ENCODE peak calls at places on chromosomes 1 and 21, in eight cellular contexts. D, J, B, Y, T, P, I and G are unnamed samples.

GRCh38 chr1:154182342-154183044 is 9.4 kb downstream of the TPM3 start:
- DNase-seq in T (peak), Y (peak), J (peak), D (peak), I (peak), P (peak), B (peak), G (peak)

GRCh38 chr1:179493323-179493722 is 82.4 kb downstream of the NPHS2 start:
- DNase-seq in D (no peak), J (no peak), Y (no peak), I (no peak), B (peak), P (no peak), T (no peak), G (no peak)

GRCh38 chr1:226889616-226890330 is 19.4 kb downstream of the PSEN2 start:
- DNase-seq in I (no peak), B (no peak), Y (no peak), P (no peak), T (no peak), D (no peak), J (no peak), G (peak)

GRCh38 chr1:93723101-93723500 is 41.5 kb upstream of the BCAR3 start:
- DNase-seq in Y (no peak), B (peak), P (no peak), I (peak), J (peak), T (no peak), D (peak), G (no peak)

GRCh38 chr1:160018900-160019299 is 12.9 kb downstream of the PIGM start:
- DNase-seq in Y (no peak), J (peak), D (peak), I (peak), B (peak), P (peak), T (no peak), G (no peak)

GRCh38 chr21:46000731-46001641 is 19.4 kb downstream of the COL6A1 start:
- DNase-seq in I (peak), D (no peak), Y (peak), P (no peak), B (no peak), J (no peak), T (no peak), G (peak)

GRCh38 chr1:178220094-178220493 is 126.2 kb downstream of the RASAL2 start:
- DNase-seq in D (peak), T (no peak), I (peak), B (peak), P (peak), J (peak), Y (no peak), G (no peak)

GRCh38 chr1:21685944-21686678 is 17.0 kb upstream of the RAP1GAP start:
- DNase-seq in B (no peak), I (no peak), D (no peak), P (peak), T (no peak), Y (no peak), J (no peak), G (no peak)

GRCh38 chr21:31414601-31415000 is 70.5 kb upstream of the TIAM1 start:
- DNase-seq in B (no peak), I (no peak), T (no peak), D (no peak), J (no peak), P (no peak), Y (no peak), G (no peak)

GRCh38 chr1:5565281-5565680 is 426.9 kb downstream of the NPHP4 start:
- DNase-seq in D (no peak), I (no peak), Y (no peak), P (no peak), B (no peak), J (no peak), T (no peak), G (peak)

GRCh38 chr1:212525479-212526110 is 83.0 kb upstream of the ATF3 start:
- DNase-seq in J (peak), D (peak), B (peak), I (peak), T (no peak), P (peak), Y (no peak), G (no peak)

GRCh38 chr1:71843023-71843422 is 439.3 kb downstream of the NEGR1 start:
- DNase-seq in P (no peak), B (no peak), Y (no peak), D (no peak), T (no peak), J (no peak), I (no peak), G (no peak)

GRCh38 chr1:181102841-181103240 is 14.3 kb downstream of the IER5 start:
- DNase-seq in T (no peak), D (no peak), J (no peak), B (no peak), I (no peak), P (no peak), Y (no peak), G (no peak)

GRCh38 chr21:38985423-38986378 is 180.0 kb downstream of the ETS2 start:
- DNase-seq in P (peak), I (peak), J (peak), B (peak), T (peak), D (no peak), Y (peak), G (no peak)

GRCh38 chr1:183080406-183080805 is 57.2 kb downstream of the LAMC1 start:
- DNase-seq in D (peak), T (no peak), B (peak), J (peak), Y (no peak), I (peak), P (peak), G (no peak)

GRCh38 chr1:26787706-26788514 is at the start of gene PIGV:
- DNase-seq in Y (peak), I (peak), D (peak), T (peak), B (peak), J (peak), P (peak), G (peak)

GRCh38 chr1:40622051-40622450 is 43.4 kb downstream of the RIMS3 start:
- DNase-seq in P (no peak), B (no peak), D (no peak), I (no peak), Y (no peak), T (no peak), J (no peak), G (peak)

GRCh38 chr1:15836772-15837669 is 10.5 kb upstream of the SPEN start:
- DNase-seq in D (no peak), Y (peak), J (no peak), I (no peak), B (no peak), P (peak), T (peak), G (peak)